ENCODE peak calls at places on chromosomes 6 and 20, in eight cellular contexts. One of them, this sample, is unnamed.

GRCh38 chr6:31407699-31408098 is 4.3 kb downstream of the MICA start:
- DNase-seq in cardiac fibroblast: peak
- DNase-seq in osteoblast: peak
- DNase-seq in mesendoderm: no peak
- DNase-seq in stimulated activated CD8-positive, alpha-beta memory T cell treated with anti-CD3 and anti-CD28 coated beads, Interleukin-2, amount 100 ng/mL, for 1 hour: no peak
- DNase-seq in RPMI7951: peak
- DNase-seq in tibial artery: no peak
- DNase-seq in T-helper 9 cell: no peak
- DNase-seq in this sample: no peak

GRCh38 chr6:142356271-142356938 is 54.6 kb downstream of the ADGRG6 start:
- DNase-seq in mesendoderm: no peak
- DNase-seq in tibial artery: no peak
- DNase-seq in RPMI7951: peak
- DNase-seq in cardiac fibroblast: peak
- DNase-seq in stimulated activated CD8-positive, alpha-beta memory T cell treated with anti-CD3 and anti-CD28 coated beads, Interleukin-2, amount 100 ng/mL, for 1 hour: no peak
- DNase-seq in osteoblast: no peak
- DNase-seq in T-helper 9 cell: no peak
- DNase-seq in this sample: no peak

GRCh38 chr6:170243791-170244291 is 47.0 kb downstream of the DLL1 start:
- DNase-seq in mesendoderm: no peak
- DNase-seq in T-helper 9 cell: no peak
- DNase-seq in osteoblast: no peak
- DNase-seq in RPMI7951: no peak
- DNase-seq in cardiac fibroblast: no peak
- DNase-seq in tibial artery: no peak
- DNase-seq in stimulated activated CD8-positive, alpha-beta memory T cell treated with anti-CD3 and anti-CD28 coated beads, Interleukin-2, amount 100 ng/mL, for 1 hour: no peak
- DNase-seq in this sample: no peak

GRCh38 chr20:53691060-53691810 is 97.6 kb upstream of the ZNF217 start:
- DNase-seq in T-helper 9 cell: no peak
- DNase-seq in stimulated activated CD8-positive, alpha-beta memory T cell treated with anti-CD3 and anti-CD28 coated beads, Interleukin-2, amount 100 ng/mL, for 1 hour: no peak
- DNase-seq in mesendoderm: no peak
- DNase-seq in tibial artery: no peak
- DNase-seq in cardiac fibroblast: no peak
- DNase-seq in RPMI7951: no peak
- DNase-seq in osteoblast: no peak
- DNase-seq in this sample: peak

GRCh38 chr20:33554914-33555420 is 65.1 kb downstream of the CBFA2T2 start:
- DNase-seq in tibial artery: no peak
- DNase-seq in osteoblast: peak
- DNase-seq in RPMI7951: peak
- DNase-seq in mesendoderm: peak
- DNase-seq in cardiac fibroblast: peak
- DNase-seq in stimulated activated CD8-positive, alpha-beta memory T cell treated with anti-CD3 and anti-CD28 coated beads, Interleukin-2, amount 100 ng/mL, for 1 hour: peak
- DNase-seq in T-helper 9 cell: peak
- DNase-seq in this sample: peak

GRCh38 chr6:112571486-112571885 is 224.4 kb downstream of the RFPL4B start:
- DNase-seq in stimulated activated CD8-positive, alpha-beta memory T cell treated with anti-CD3 and anti-CD28 coated beads, Interleukin-2, amount 100 ng/mL, for 1 hour: no peak
- DNase-seq in osteoblast: peak
- DNase-seq in T-helper 9 cell: no peak
- DNase-seq in cardiac fibroblast: peak
- DNase-seq in RPMI7951: no peak
- DNase-seq in tibial artery: peak
- DNase-seq in mesendoderm: no peak
- DNase-seq in this sample: no peak

GRCh38 chr20:63932606-63933160 is 23.5 kb downstream of the UCKL1 start:
- DNase-seq in T-helper 9 cell: no peak
- DNase-seq in RPMI7951: no peak
- DNase-seq in mesendoderm: peak
- DNase-seq in cardiac fibroblast: no peak
- DNase-seq in tibial artery: no peak
- DNase-seq in stimulated activated CD8-positive, alpha-beta memory T cell treated with anti-CD3 and anti-CD28 coated beads, Interleukin-2, amount 100 ng/mL, for 1 hour: no peak
- DNase-seq in osteoblast: peak
- DNase-seq in this sample: no peak

GRCh38 chr6:30709101-30709868 is 7.8 kb downstream of the MDC1 start:
- DNase-seq in T-helper 9 cell: no peak
- DNase-seq in tibial artery: no peak
- DNase-seq in RPMI7951: no peak
- DNase-seq in cardiac fibroblast: no peak
- DNase-seq in stimulated activated CD8-positive, alpha-beta memory T cell treated with anti-CD3 and anti-CD28 coated beads, Interleukin-2, amount 100 ng/mL, for 1 hour: no peak
- DNase-seq in osteoblast: no peak
- DNase-seq in mesendoderm: no peak
- DNase-seq in this sample: no peak

GRCh38 chr6:328184-328670 is 35.9 kb downstream of the DUSP22 start:
- DNase-seq in T-helper 9 cell: no peak
- DNase-seq in osteoblast: peak
- DNase-seq in cardiac fibroblast: peak
- DNase-seq in tibial artery: peak
- DNase-seq in RPMI7951: peak
- DNase-seq in mesendoderm: no peak
- DNase-seq in stimulated activated CD8-positive, alpha-beta memory T cell treated with anti-CD3 and anti-CD28 coated beads, Interleukin-2, amount 100 ng/mL, for 1 hour: no peak
- DNase-seq in this sample: no peak

GRCh38 chr20:20548527-20549266 is 163.7 kb downstream of the RALGAPA2 start:
- DNase-seq in tibial artery: no peak
- DNase-seq in RPMI7951: no peak
- DNase-seq in stimulated activated CD8-positive, alpha-beta memory T cell treated with anti-CD3 and anti-CD28 coated beads, Interleukin-2, amount 100 ng/mL, for 1 hour: no peak
- DNase-seq in cardiac fibroblast: no peak
- DNase-seq in mesendoderm: no peak
- DNase-seq in T-helper 9 cell: no peak
- DNase-seq in osteoblast: no peak
- DNase-seq in this sample: no peak

GRCh38 chr20:25495189-25495824 is 87.8 kb downstream of the GINS1 start:
- DNase-seq in mesendoderm: peak
- DNase-seq in tibial artery: no peak
- DNase-seq in cardiac fibroblast: no peak
- DNase-seq in RPMI7951: no peak
- DNase-seq in osteoblast: no peak
- DNase-seq in stimulated activated CD8-positive, alpha-beta memory T cell treated with anti-CD3 and anti-CD28 coated beads, Interleukin-2, amount 100 ng/mL, for 1 hour: no peak
- DNase-seq in T-helper 9 cell: no peak
- DNase-seq in this sample: no peak

GRCh38 chr6:130065616-130066015 is 47.2 kb downstream of the L3MBTL3 start:
- DNase-seq in T-helper 9 cell: no peak
- DNase-seq in RPMI7951: no peak
- DNase-seq in cardiac fibroblast: no peak
- DNase-seq in stimulated activated CD8-positive, alpha-beta memory T cell treated with anti-CD3 and anti-CD28 coated beads, Interleukin-2, amount 100 ng/mL, for 1 hour: no peak
- DNase-seq in osteoblast: no peak
- DNase-seq in mesendoderm: no peak
- DNase-seq in tibial artery: no peak
- DNase-seq in this sample: no peak

GRCh38 chr20:330233-331149 is 5.1 kb downstream of the SOX12 start:
- DNase-seq in T-helper 9 cell: peak
- DNase-seq in tibial artery: no peak
- DNase-seq in osteoblast: peak
- DNase-seq in cardiac fibroblast: peak
- DNase-seq in mesendoderm: peak
- DNase-seq in RPMI7951: peak
- DNase-seq in stimulated activated CD8-positive, alpha-beta memory T cell treated with anti-CD3 and anti-CD28 coated beads, Interleukin-2, amount 100 ng/mL, for 1 hour: no peak
- DNase-seq in this sample: no peak

GRCh38 chr6:140441256-140441655 is 1066.8 kb upstream of the CITED2 start:
- DNase-seq in osteoblast: no peak
- DNase-seq in mesendoderm: peak
- DNase-seq in T-helper 9 cell: no peak
- DNase-seq in cardiac fibroblast: peak
- DNase-seq in stimulated activated CD8-positive, alpha-beta memory T cell treated with anti-CD3 and anti-CD28 coated beads, Interleukin-2, amount 100 ng/mL, for 1 hour: no peak
- DNase-seq in tibial artery: peak
- DNase-seq in RPMI7951: peak
- DNase-seq in this sample: no peak

GRCh38 chr20:1396702-1397101 is 3.8 kb upstream of the FKBP1A start:
- DNase-seq in T-helper 9 cell: no peak
- DNase-seq in osteoblast: no peak
- DNase-seq in RPMI7951: peak
- DNase-seq in stimulated activated CD8-positive, alpha-beta memory T cell treated with anti-CD3 and anti-CD28 coated beads, Interleukin-2, amount 100 ng/mL, for 1 hour: no peak
- DNase-seq in mesendoderm: no peak
- DNase-seq in cardiac fibroblast: no peak
- DNase-seq in tibial artery: no peak
- DNase-seq in this sample: no peak

GRCh38 chr6:28489366-28490190 is 26.0 kb downstream of the GPX6 start:
- DNase-seq in RPMI7951: peak
- DNase-seq in osteoblast: peak
- DNase-seq in cardiac fibroblast: peak
- DNase-seq in T-helper 9 cell: no peak
- DNase-seq in stimulated activated CD8-positive, alpha-beta memory T cell treated with anti-CD3 and anti-CD28 coated beads, Interleukin-2, amount 100 ng/mL, for 1 hour: peak
- DNase-seq in mesendoderm: peak
- DNase-seq in tibial artery: no peak
- DNase-seq in this sample: peak

GRCh38 chr20:23245553-23246128 is 105.0 kb upstream of the NXT1 start:
- DNase-seq in osteoblast: no peak
- DNase-seq in cardiac fibroblast: peak
- DNase-seq in tibial artery: peak
- DNase-seq in RPMI7951: peak
- DNase-seq in T-helper 9 cell: no peak
- DNase-seq in stimulated activated CD8-positive, alpha-beta memory T cell treated with anti-CD3 and anti-CD28 coated beads, Interleukin-2, amount 100 ng/mL, for 1 hour: no peak
- DNase-seq in mesendoderm: peak
- DNase-seq in this sample: no peak

GRCh38 chr6:150631283-150631981 is 31.7 kb downstream of the PLEKHG1 start:
- DNase-seq in T-helper 9 cell: no peak
- DNase-seq in tibial artery: no peak
- DNase-seq in RPMI7951: no peak
- DNase-seq in stimulated activated CD8-positive, alpha-beta memory T cell treated with anti-CD3 and anti-CD28 coated beads, Interleukin-2, amount 100 ng/mL, for 1 hour: no peak
- DNase-seq in cardiac fibroblast: no peak
- DNase-seq in osteoblast: peak
- DNase-seq in mesendoderm: no peak
- DNase-seq in this sample: no peak

GRCh38 chr6:132020138-132020551 is 69.0 kb upstream of the CCN2 start:
- DNase-seq in cardiac fibroblast: peak
- DNase-seq in osteoblast: peak
- DNase-seq in mesendoderm: no peak
- DNase-seq in T-helper 9 cell: no peak
- DNase-seq in RPMI7951: no peak
- DNase-seq in tibial artery: peak
- DNase-seq in stimulated activated CD8-positive, alpha-beta memory T cell treated with anti-CD3 and anti-CD28 coated beads, Interleukin-2, amount 100 ng/mL, for 1 hour: no peak
- DNase-seq in this sample: no peak

GRCh38 chr6:38686270-38687042 is 16.5 kb downstream of the GLO1 start:
- DNase-seq in cardiac fibroblast: peak
- DNase-seq in mesendoderm: no peak
- DNase-seq in T-helper 9 cell: no peak
- DNase-seq in stimulated activated CD8-positive, alpha-beta memory T cell treated with anti-CD3 and anti-CD28 coated beads, Interleukin-2, amount 100 ng/mL, for 1 hour: no peak
- DNase-seq in RPMI7951: no peak
- DNase-seq in tibial artery: no peak
- DNase-seq in osteoblast: no peak
- DNase-seq in this sample: no peak

GRCh38 chr6:119484598-119484997 is 135.0 kb upstream of the MAN1A1 start:
- DNase-seq in tibial artery: no peak
- DNase-seq in stimulated activated CD8-positive, alpha-beta memory T cell treated with anti-CD3 and anti-CD28 coated beads, Interleukin-2, amount 100 ng/mL, for 1 hour: no peak
- DNase-seq in T-helper 9 cell: no peak
- DNase-seq in RPMI7951: peak
- DNase-seq in osteoblast: peak
- DNase-seq in cardiac fibroblast: peak
- DNase-seq in mesendoderm: peak
- DNase-seq in this sample: peak

GRCh38 chr6:186221-186965 is 105.9 kb upstream of the DUSP22 start:
- DNase-seq in osteoblast: no peak
- DNase-seq in cardiac fibroblast: no peak
- DNase-seq in tibial artery: no peak
- DNase-seq in stimulated activated CD8-positive, alpha-beta memory T cell treated with anti-CD3 and anti-CD28 coated beads, Interleukin-2, amount 100 ng/mL, for 1 hour: no peak
- DNase-seq in mesendoderm: no peak
- DNase-seq in T-helper 9 cell: no peak
- DNase-seq in RPMI7951: no peak
- DNase-seq in this sample: no peak

GRCh38 chr6:2363211-2363610 is 117.8 kb upstream of the GMDS start:
- DNase-seq in cardiac fibroblast: no peak
- DNase-seq in mesendoderm: no peak
- DNase-seq in RPMI7951: no peak
- DNase-seq in stimulated activated CD8-positive, alpha-beta memory T cell treated with anti-CD3 and anti-CD28 coated beads, Interleukin-2, amount 100 ng/mL, for 1 hour: no peak
- DNase-seq in osteoblast: no peak
- DNase-seq in tibial artery: no peak
- DNase-seq in T-helper 9 cell: no peak
- DNase-seq in this sample: no peak

GRCh38 chr20:58482416-58482815 is 32.8 kb downstream of the APCDD1L start:
- DNase-seq in cardiac fibroblast: peak
- DNase-seq in osteoblast: no peak
- DNase-seq in T-helper 9 cell: no peak
- DNase-seq in mesendoderm: peak
- DNase-seq in RPMI7951: peak
- DNase-seq in tibial artery: no peak
- DNase-seq in stimulated activated CD8-positive, alpha-beta memory T cell treated with anti-CD3 and anti-CD28 coated beads, Interleukin-2, amount 100 ng/mL, for 1 hour: no peak
- DNase-seq in this sample: no peak

GRCh38 chr6:139029470-139030210 is 1.1 kb downstream of the ABRACL start:
- DNase-seq in T-helper 9 cell: no peak
- DNase-seq in osteoblast: peak
- DNase-seq in mesendoderm: peak
- DNase-seq in stimulated activated CD8-positive, alpha-beta memory T cell treated with anti-CD3 and anti-CD28 coated beads, Interleukin-2, amount 100 ng/mL, for 1 hour: no peak
- DNase-seq in tibial artery: peak
- DNase-seq in RPMI7951: peak
- DNase-seq in cardiac fibroblast: peak
- DNase-seq in this sample: no peak

GRCh38 chr6:31128093-31128676 is 7.9 kb upstream of the CDSN start:
- DNase-seq in RPMI7951: peak
- DNase-seq in tibial artery: peak
- DNase-seq in T-helper 9 cell: peak
- DNase-seq in osteoblast: peak
- DNase-seq in cardiac fibroblast: peak
- DNase-seq in stimulated activated CD8-positive, alpha-beta memory T cell treated with anti-CD3 and anti-CD28 coated beads, Interleukin-2, amount 100 ng/mL, for 1 hour: peak
- DNase-seq in mesendoderm: peak
- DNase-seq in this sample: no peak